ENCODE peak calls at places on chromosomes 7 and 10, in five cellular contexts. One of them, this sample, is unnamed. For H3K4me1, the result is how much of the 10 kb centered on the place peaks cover.

GRCh38 chr10:32210306-32211045 is 136.5 kb downstream of the EPC1 start:
- DNase-seq in BE2C: no peak
- DNase-seq in effector memory CD4-positive, alpha-beta T cell: no peak
- DNase-seq in ovary: no peak
- DNase-seq in lung: no peak
- DNase-seq in this sample: no peak

GRCh38 chr7:116998567-116998966 is 45.3 kb downstream of the ST7 start:
- DNase-seq in ovary: no peak
- DNase-seq in effector memory CD4-positive, alpha-beta T cell: no peak
- DNase-seq in BE2C: no peak
- DNase-seq in lung: no peak
- DNase-seq in this sample: no peak

GRCh38 chr7:64867863-64868440 is 35.1 kb upstream of the ZNF273 start:
- DNase-seq in ovary: no peak
- DNase-seq in effector memory CD4-positive, alpha-beta T cell: no peak
- DNase-seq in BE2C: no peak
- DNase-seq in lung: peak
- DNase-seq in this sample: no peak

GRCh38 chr10:11867497-11867896 is 44.3 kb downstream of the PROSER2 start:
- DNase-seq in ovary: no peak
- DNase-seq in lung: no peak
- DNase-seq in effector memory CD4-positive, alpha-beta T cell: no peak
- DNase-seq in BE2C: no peak
- DNase-seq in this sample: no peak

GRCh38 chr10:113704637-113705343 is 25.1 kb downstream of the CASP7 start:
- DNase-seq in effector memory CD4-positive, alpha-beta T cell: no peak
- DNase-seq in BE2C: peak
- DNase-seq in ovary: no peak
- DNase-seq in lung: no peak
- DNase-seq in this sample: no peak

GRCh38 chr7:1422512-1423265 is 36.6 kb downstream of the MICALL2 start:
- DNase-seq in ovary: no peak
- DNase-seq in BE2C: peak
- DNase-seq in lung: no peak
- DNase-seq in effector memory CD4-positive, alpha-beta T cell: no peak
- DNase-seq in this sample: peak

GRCh38 chr10:6187278-6187677 is 15.5 kb upstream of the PFKFB3 start:
- DNase-seq in ovary: no peak
- DNase-seq in lung: no peak
- DNase-seq in BE2C: no peak
- DNase-seq in effector memory CD4-positive, alpha-beta T cell: no peak
- DNase-seq in this sample: no peak

GRCh38 chr10:21870849-21871248 is 132.7 kb downstream of the DNAJC1 start:
- DNase-seq in effector memory CD4-positive, alpha-beta T cell: no peak
- DNase-seq in ovary: no peak
- DNase-seq in BE2C: no peak
- DNase-seq in lung: no peak
- DNase-seq in this sample: no peak

GRCh38 chr10:122286872-122287271 is 15.8 kb downstream of the BTBD16 start:
- DNase-seq in ovary: no peak
- DNase-seq in effector memory CD4-positive, alpha-beta T cell: no peak
- DNase-seq in BE2C: no peak
- DNase-seq in lung: no peak
- DNase-seq in this sample: no peak

GRCh38 chr7:53789741-53790140 is 752.4 kb upstream of the VSTM2A start:
- DNase-seq in BE2C: no peak
- DNase-seq in effector memory CD4-positive, alpha-beta T cell: no peak
- DNase-seq in lung: no peak
- DNase-seq in ovary: no peak
- DNase-seq in this sample: no peak

GRCh38 chr7:15280078-15280734 is 281.6 kb downstream of the AGMO start:
- DNase-seq in effector memory CD4-positive, alpha-beta T cell: no peak
- DNase-seq in lung: no peak
- DNase-seq in BE2C: no peak
- DNase-seq in ovary: no peak
- DNase-seq in this sample: no peak

GRCh38 chr10:71258046-71258445 is 45.7 kb downstream of the UNC5B start:
- DNase-seq in BE2C: no peak
- DNase-seq in lung: no peak
- DNase-seq in effector memory CD4-positive, alpha-beta T cell: no peak
- DNase-seq in ovary: no peak
- DNase-seq in this sample: no peak

GRCh38 chr10:71257292-71257997 is 45.1 kb downstream of the UNC5B start:
- DNase-seq in ovary: no peak
- DNase-seq in lung: no peak
- DNase-seq in BE2C: no peak
- DNase-seq in effector memory CD4-positive, alpha-beta T cell: no peak
- DNase-seq in this sample: no peak

GRCh38 chr10:71255540-71255816 is 43.1 kb downstream of the UNC5B start:
- DNase-seq in lung: no peak
- DNase-seq in effector memory CD4-positive, alpha-beta T cell: no peak
- DNase-seq in ovary: no peak
- DNase-seq in BE2C: no peak
- DNase-seq in this sample: no peak

GRCh38 chr10:71255817-71256660 is 43.7 kb downstream of the UNC5B start:
- DNase-seq in ovary: no peak
- DNase-seq in lung: peak
- DNase-seq in effector memory CD4-positive, alpha-beta T cell: no peak
- DNase-seq in BE2C: peak
- DNase-seq in this sample: no peak

GRCh38 chr10:71256661-71257030 is 44.3 kb downstream of the UNC5B start:
- DNase-seq in lung: no peak
- DNase-seq in effector memory CD4-positive, alpha-beta T cell: no peak
- DNase-seq in ovary: no peak
- DNase-seq in BE2C: no peak
- DNase-seq in this sample: no peak
- H3K4me3 ChIP-seq in lung: no peak
- H3K4me3 ChIP-seq in effector memory CD4-positive, alpha-beta T cell: no peak
- H3K4me3 ChIP-seq in ovary: no peak
- H3K4me3 ChIP-seq in BE2C: no peak
- H3K4me3 ChIP-seq in this sample: no peak

DNA sequence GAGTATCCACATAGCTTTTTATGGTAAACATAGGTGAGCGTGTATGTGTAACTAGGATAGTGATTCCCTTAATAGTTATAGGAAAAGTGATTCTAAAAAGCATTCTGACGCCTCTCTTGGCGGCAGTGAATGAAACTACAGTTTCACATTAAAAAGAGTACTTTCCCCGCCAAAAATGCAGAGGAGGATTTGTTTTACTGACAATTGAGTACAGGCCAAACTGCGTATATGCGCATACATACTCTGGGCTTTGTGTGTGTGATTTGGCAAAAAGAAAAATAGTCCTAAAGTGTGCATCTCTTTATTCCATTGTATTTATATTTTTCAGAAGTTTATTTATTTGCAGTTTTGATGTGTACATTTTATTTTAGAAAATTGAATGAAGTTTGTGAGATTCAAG is 10.3 kb downstream of the CUL1 start:
- DNase-seq in ovary: no peak
- DNase-seq in BE2C: no peak
- DNase-seq in effector memory CD4-positive, alpha-beta T cell: no peak
- DNase-seq in lung: no peak
- DNase-seq in this sample: no peak
- H3K4me1 ChIP-seq in ovary: under half
- H3K4me1 ChIP-seq in BE2C: under half
- H3K4me1 ChIP-seq in effector memory CD4-positive, alpha-beta T cell: under half
- H3K4me1 ChIP-seq in lung: under half
- H3K4me1 ChIP-seq in this sample: half or more

DNA sequence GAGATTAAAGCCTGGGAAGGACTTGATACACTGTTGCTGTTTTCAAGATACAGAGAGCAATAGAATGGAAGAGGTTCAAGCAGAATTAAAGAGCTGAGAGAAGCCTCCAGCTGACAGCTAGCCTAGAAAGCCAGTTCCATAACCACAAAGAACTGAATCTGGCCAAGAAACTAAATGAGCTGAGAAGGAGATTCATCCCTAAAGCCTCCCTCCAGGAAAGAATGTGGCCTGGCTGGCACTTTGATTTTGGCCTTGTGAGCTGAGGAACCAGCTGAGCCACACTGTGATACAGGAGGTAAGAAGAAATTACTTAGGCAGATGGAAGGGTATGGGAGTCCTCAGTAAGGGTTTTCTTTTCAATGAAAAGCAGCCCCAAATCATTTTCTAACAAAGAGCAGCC is 324.1 kb downstream of the PHF14 start:
- DNase-seq in ovary: no peak
- DNase-seq in lung: no peak
- DNase-seq in effector memory CD4-positive, alpha-beta T cell: no peak
- DNase-seq in BE2C: no peak
- DNase-seq in this sample: no peak
- H3K4me3 ChIP-seq in ovary: no peak
- H3K4me3 ChIP-seq in lung: no peak
- H3K4me3 ChIP-seq in effector memory CD4-positive, alpha-beta T cell: no peak
- H3K4me3 ChIP-seq in BE2C: no peak
- H3K4me3 ChIP-seq in this sample: no peak

GRCh38 chr7:94053532-94053931 is 49.4 kb upstream of the BET1 start:
- DNase-seq in effector memory CD4-positive, alpha-beta T cell: no peak
- DNase-seq in BE2C: no peak
- DNase-seq in lung: no peak
- DNase-seq in ovary: no peak
- DNase-seq in this sample: no peak
- H3K4me1 ChIP-seq in effector memory CD4-positive, alpha-beta T cell: under half
- H3K4me1 ChIP-seq in BE2C: under half
- H3K4me1 ChIP-seq in lung: under half
- H3K4me1 ChIP-seq in ovary: under half
- H3K4me1 ChIP-seq in this sample: under half

DNA sequence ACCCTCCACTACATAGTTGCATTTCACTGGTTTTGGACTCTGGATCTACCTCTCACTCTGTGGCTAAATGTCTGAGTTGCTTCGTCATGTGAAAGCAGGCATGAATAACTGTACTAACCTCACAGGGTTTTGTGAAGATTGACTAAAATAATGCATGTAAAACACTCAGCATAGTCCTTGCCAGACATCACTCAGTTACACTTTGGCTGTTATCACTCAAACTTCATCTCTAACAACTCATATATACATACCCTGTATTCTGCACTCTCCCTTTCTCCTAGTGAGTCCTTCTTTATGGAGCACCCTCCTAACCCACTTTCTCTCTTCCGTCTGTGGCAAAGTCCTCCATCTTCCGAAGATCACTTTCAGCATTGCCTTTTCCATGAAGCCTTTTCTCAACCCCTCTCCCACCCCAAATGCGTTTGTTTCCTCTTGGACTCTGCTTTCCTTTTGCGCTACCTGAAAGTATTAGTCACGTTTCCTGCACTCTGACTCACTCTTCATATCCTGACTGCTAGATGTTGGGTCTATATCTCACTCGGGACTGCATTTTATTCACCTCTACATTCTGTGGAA is 72.6 kb downstream of the OSBPL3 start:
- DNase-seq in lung: no peak
- DNase-seq in ovary: no peak
- DNase-seq in BE2C: no peak
- DNase-seq in effector memory CD4-positive, alpha-beta T cell: no peak
- DNase-seq in this sample: no peak
- H3K4me3 ChIP-seq in lung: no peak
- H3K4me3 ChIP-seq in ovary: no peak
- H3K4me3 ChIP-seq in BE2C: no peak
- H3K4me3 ChIP-seq in effector memory CD4-positive, alpha-beta T cell: no peak
- H3K4me3 ChIP-seq in this sample: peak

DNA sequence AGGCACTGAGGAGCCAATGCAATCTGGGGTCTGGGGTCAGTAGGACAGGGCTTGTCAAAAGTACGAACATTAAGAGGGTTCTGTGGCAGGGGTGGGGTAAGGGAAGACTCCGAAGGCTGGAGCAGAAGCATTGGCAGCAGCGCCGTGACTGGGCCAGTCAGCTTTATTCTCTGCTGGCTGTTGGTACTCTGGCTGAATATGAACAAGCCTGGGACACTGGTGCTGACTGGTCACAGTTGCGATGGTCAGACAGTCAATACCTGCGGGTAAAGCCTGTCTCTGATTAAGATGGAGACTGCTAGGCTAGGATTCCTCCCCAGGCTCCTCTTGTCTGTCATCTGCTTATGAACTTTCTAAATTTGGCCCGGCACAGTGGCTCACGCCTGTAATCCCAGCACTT is 24.3 kb upstream of the TNS3 start:
- DNase-seq in BE2C: no peak
- DNase-seq in effector memory CD4-positive, alpha-beta T cell: no peak
- DNase-seq in ovary: no peak
- DNase-seq in lung: no peak
- DNase-seq in this sample: no peak
- H3K4me1 ChIP-seq in BE2C: under half
- H3K4me1 ChIP-seq in effector memory CD4-positive, alpha-beta T cell: under half
- H3K4me1 ChIP-seq in ovary: under half
- H3K4me1 ChIP-seq in lung: under half
- H3K4me1 ChIP-seq in this sample: under half

GRCh38 chr7:24843821-24844449 is 86.7 kb upstream of the GSDME start:
- DNase-seq in lung: no peak
- DNase-seq in effector memory CD4-positive, alpha-beta T cell: no peak
- DNase-seq in BE2C: peak
- DNase-seq in ovary: no peak
- DNase-seq in this sample: no peak

GRCh38 chr7:24840543-24840942 is 83.3 kb upstream of the GSDME start:
- DNase-seq in effector memory CD4-positive, alpha-beta T cell: no peak
- DNase-seq in BE2C: no peak
- DNase-seq in lung: no peak
- DNase-seq in ovary: no peak
- DNase-seq in this sample: no peak

GRCh38 chr7:24842449-24843241 is 85.4 kb upstream of the GSDME start:
- DNase-seq in lung: no peak
- DNase-seq in effector memory CD4-positive, alpha-beta T cell: no peak
- DNase-seq in BE2C: peak
- DNase-seq in ovary: no peak
- DNase-seq in this sample: no peak

GRCh38 chr7:24847754-24848153 is 90.5 kb upstream of the GSDME start:
- DNase-seq in effector memory CD4-positive, alpha-beta T cell: no peak
- DNase-seq in lung: no peak
- DNase-seq in BE2C: no peak
- DNase-seq in ovary: no peak
- DNase-seq in this sample: no peak

DNA sequence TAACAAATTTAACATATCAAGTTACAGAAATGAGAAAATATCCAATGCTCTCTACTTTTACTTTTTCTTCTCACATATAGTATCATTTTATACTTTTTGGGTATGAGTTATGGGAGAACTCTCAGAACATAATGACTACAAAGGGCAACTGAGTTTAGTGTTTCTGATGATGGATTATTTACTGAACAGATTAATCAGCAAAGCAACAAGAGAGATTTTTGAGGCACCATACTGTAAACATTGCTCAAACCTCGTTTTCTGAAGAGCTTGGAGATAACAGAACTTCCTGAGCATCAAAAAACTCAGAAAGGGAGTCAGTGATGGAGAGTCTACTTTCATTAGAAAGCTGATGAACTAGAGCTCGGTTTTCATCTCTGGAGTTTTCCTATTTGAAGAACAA is 84.8 kb upstream of the GSDME start:
- DNase-seq in lung: no peak
- DNase-seq in ovary: no peak
- DNase-seq in BE2C: no peak
- DNase-seq in effector memory CD4-positive, alpha-beta T cell: no peak
- DNase-seq in this sample: no peak
- H3K4me3 ChIP-seq in lung: no peak
- H3K4me3 ChIP-seq in ovary: no peak
- H3K4me3 ChIP-seq in BE2C: no peak
- H3K4me3 ChIP-seq in effector memory CD4-positive, alpha-beta T cell: no peak
- H3K4me3 ChIP-seq in this sample: no peak

GRCh38 chr7:70723339-70723738 is 408.6 kb upstream of the GALNT17 start:
- DNase-seq in ovary: no peak
- DNase-seq in effector memory CD4-positive, alpha-beta T cell: no peak
- DNase-seq in lung: no peak
- DNase-seq in BE2C: no peak
- DNase-seq in this sample: no peak
- H3K4me1 ChIP-seq in ovary: under half
- H3K4me1 ChIP-seq in effector memory CD4-positive, alpha-beta T cell: under half
- H3K4me1 ChIP-seq in lung: under half
- H3K4me1 ChIP-seq in BE2C: under half
- H3K4me1 ChIP-seq in this sample: under half